ENCODE peak calls at places on chromosomes 6 and 20, in four cellular contexts. Q is frontal cortex; N is DMS53; F is CD8-positive, alpha-beta memory T cell. Z is an unnamed sample.

GRCh38 chr20:24763386-24764026 is 185.6 kb upstream of the CST7 start:
- DNase-seq in Q (no peak), N (no peak), F (no peak), Z (no peak)

GRCh38 chr6:168716581-168716980 is 275.6 kb downstream of the SMOC2 start:
- DNase-seq in Q (no peak), N (no peak), F (no peak), Z (no peak)

GRCh38 chr6:169231790-169232506 is 21.7 kb downstream of the THBS2 start:
- DNase-seq in Q (no peak), N (no peak), F (no peak), Z (no peak)

GRCh38 chr6:142867988-142868818 is 76.8 kb downstream of the HIVEP2 start:
- DNase-seq in Q (no peak), N (no peak), F (no peak), Z (no peak)

GRCh38 chr6:68333444-68333843 is 301.6 kb upstream of the ADGRB3 start:
- DNase-seq in Q (no peak), N (no peak), F (no peak), Z (no peak)

GRCh38 chr6:165484178-165484889 is 174.9 kb upstream of the C6orf118 start:
- DNase-seq in Q (no peak), N (no peak), F (no peak), Z (no peak)

GRCh38 chr6:82569022-82569421 is 205.4 kb downstream of the TPBG start:
- DNase-seq in Q (no peak), N (peak), F (no peak), Z (no peak)

GRCh38 chr6:42292002-42292735 is 74.5 kb upstream of the MRPS10 start:
- DNase-seq in Q (no peak), N (no peak), F (no peak), Z (no peak)

GRCh38 chr20:34536798-34537394 is 20.7 kb downstream of the DYNLRB1 start:
- DNase-seq in Q (no peak), N (peak), F (no peak), Z (no peak)

GRCh38 chr6:22290045-22290444 is 6.8 kb downstream of the PRL start:
- DNase-seq in Q (no peak), N (no peak), F (no peak), Z (no peak)

GRCh38 chr20:8375898-8376297 is 243.8 kb downstream of the PLCB1 start:
- DNase-seq in Q (no peak), N (no peak), F (no peak), Z (no peak)

GRCh38 chr6:38209291-38209865 is 389.9 kb downstream of the ZFAND3 start:
- DNase-seq in Q (no peak), N (no peak), F (no peak), Z (no peak)

GRCh38 chr20:40331699-40332098 is 357.3 kb downstream of the MAFB start:
- DNase-seq in Q (no peak), N (no peak), F (no peak), Z (no peak)

GRCh38 chr6:28296520-28297060 is 15.2 kb downstream of the PGBD1 start:
- DNase-seq in Q (no peak), N (no peak), F (no peak), Z (no peak)

GRCh38 chr6:112839525-112839961 is 492.4 kb downstream of the RFPL4B start:
- DNase-seq in Q (no peak), N (no peak), F (no peak), Z (no peak)

GRCh38 chr20:13331536-13331935 is 110.5 kb downstream of the ISM1 start:
- DNase-seq in Q (no peak), N (no peak), F (no peak), Z (no peak)

GRCh38 chr6:168641455-168641854 is 200.5 kb downstream of the SMOC2 start:
- DNase-seq in Q (no peak), N (no peak), F (no peak), Z (no peak)

GRCh38 chr20:3473944-3474343 is 3.1 kb downstream of the ATRN start:
- DNase-seq in Q (no peak), N (no peak), F (no peak), Z (no peak)

GRCh38 chr20:41032243-41032642 is 3.6 kb downstream of the TOP1 start:
- DNase-seq in Q (no peak), N (no peak), F (no peak), Z (no peak)

GRCh38 chr20:34680586-34680985 is 3.7 kb upstream of the PIGU start:
- DNase-seq in Q (no peak), N (peak), F (no peak), Z (no peak)

GRCh38 chr6:89978749-89979145 is 84.5 kb downstream of the GJA10 start:
- DNase-seq in Q (no peak), N (no peak), F (no peak), Z (no peak)

GRCh38 chr6:15763827-15764226 is 101.0 kb upstream of the DTNBP1 start:
- DNase-seq in Q (peak), N (peak), F (no peak), Z (no peak)

GRCh38 chr6:169803291-169803811 is 51.9 kb downstream of the ERMARD start:
- DNase-seq in Q (no peak), N (no peak), F (no peak), Z (no peak)

Z was measured in 8988T.